ENCODE peak calls at places on chromosomes 4 and X, in six cellular contexts. One of them, this sample, is unnamed.

GRCh38 chr4:153185453-153185852 is 18.8 kb upstream of the TRIM2 start:
- DNase-seq in NCI-H1105: no peak
- DNase-seq in activated CD4-positive, alpha-beta memory T cell treated with anti-CD3 and anti-CD28 coated beads, Interleukin-2, amount 10 ng/mL, durations not matched to agents 7 days and 5 days: no peak
- DNase-seq in T-helper 1 cell: no peak
- DNase-seq in caudate nucleus: no peak
- DNase-seq in effector memory CD4-positive, alpha-beta T cell: no peak
- DNase-seq in this sample: no peak

GRCh38 chr4:40785727-40786126 is 36.0 kb downstream of the NSUN7 start:
- DNase-seq in NCI-H1105: no peak
- DNase-seq in activated CD4-positive, alpha-beta memory T cell treated with anti-CD3 and anti-CD28 coated beads, Interleukin-2, amount 10 ng/mL, durations not matched to agents 7 days and 5 days: no peak
- DNase-seq in T-helper 1 cell: no peak
- DNase-seq in caudate nucleus: no peak
- DNase-seq in effector memory CD4-positive, alpha-beta T cell: no peak
- DNase-seq in this sample: no peak

GRCh38 chr4:48212165-48212564 is 57.5 kb downstream of the TEC start:
- DNase-seq in NCI-H1105: no peak
- DNase-seq in activated CD4-positive, alpha-beta memory T cell treated with anti-CD3 and anti-CD28 coated beads, Interleukin-2, amount 10 ng/mL, durations not matched to agents 7 days and 5 days: no peak
- DNase-seq in T-helper 1 cell: no peak
- DNase-seq in caudate nucleus: no peak
- DNase-seq in effector memory CD4-positive, alpha-beta T cell: no peak
- DNase-seq in this sample: no peak

GRCh38 chrX:22969416-22969815 is 30.3 kb upstream of the DDX53 start:
- DNase-seq in NCI-H1105: no peak
- DNase-seq in activated CD4-positive, alpha-beta memory T cell treated with anti-CD3 and anti-CD28 coated beads, Interleukin-2, amount 10 ng/mL, durations not matched to agents 7 days and 5 days: no peak
- DNase-seq in T-helper 1 cell: no peak
- DNase-seq in caudate nucleus: no peak
- DNase-seq in effector memory CD4-positive, alpha-beta T cell: no peak
- DNase-seq in this sample: no peak

GRCh38 chr4:153232768-153233167 is 28.5 kb downstream of the TRIM2 start:
- DNase-seq in NCI-H1105: no peak
- DNase-seq in activated CD4-positive, alpha-beta memory T cell treated with anti-CD3 and anti-CD28 coated beads, Interleukin-2, amount 10 ng/mL, durations not matched to agents 7 days and 5 days: no peak
- DNase-seq in T-helper 1 cell: no peak
- DNase-seq in caudate nucleus: no peak
- DNase-seq in effector memory CD4-positive, alpha-beta T cell: no peak
- DNase-seq in this sample: no peak

GRCh38 chrX:39843318-39843717 is 254.4 kb downstream of the BCOR start:
- DNase-seq in NCI-H1105: no peak
- DNase-seq in activated CD4-positive, alpha-beta memory T cell treated with anti-CD3 and anti-CD28 coated beads, Interleukin-2, amount 10 ng/mL, durations not matched to agents 7 days and 5 days: no peak
- DNase-seq in T-helper 1 cell: no peak
- DNase-seq in caudate nucleus: no peak
- DNase-seq in effector memory CD4-positive, alpha-beta T cell: no peak
- DNase-seq in this sample: no peak

GRCh38 chr4:57374866-57375595 is 264.8 kb upstream of the IGFBP7 start:
- DNase-seq in NCI-H1105: no peak
- DNase-seq in activated CD4-positive, alpha-beta memory T cell treated with anti-CD3 and anti-CD28 coated beads, Interleukin-2, amount 10 ng/mL, durations not matched to agents 7 days and 5 days: no peak
- DNase-seq in T-helper 1 cell: no peak
- DNase-seq in caudate nucleus: no peak
- DNase-seq in effector memory CD4-positive, alpha-beta T cell: no peak
- DNase-seq in this sample: no peak

GRCh38 chr4:1476140-1476513 is 69.9 kb upstream of the NKX1-1 start:
- DNase-seq in NCI-H1105: no peak
- DNase-seq in activated CD4-positive, alpha-beta memory T cell treated with anti-CD3 and anti-CD28 coated beads, Interleukin-2, amount 10 ng/mL, durations not matched to agents 7 days and 5 days: no peak
- DNase-seq in T-helper 1 cell: no peak
- DNase-seq in caudate nucleus: no peak
- DNase-seq in effector memory CD4-positive, alpha-beta T cell: no peak
- DNase-seq in this sample: no peak

GRCh38 chr4:118012142-118012541 is 22.1 kb upstream of the NDST3 start:
- DNase-seq in NCI-H1105: no peak
- DNase-seq in activated CD4-positive, alpha-beta memory T cell treated with anti-CD3 and anti-CD28 coated beads, Interleukin-2, amount 10 ng/mL, durations not matched to agents 7 days and 5 days: no peak
- DNase-seq in T-helper 1 cell: no peak
- DNase-seq in caudate nucleus: no peak
- DNase-seq in effector memory CD4-positive, alpha-beta T cell: no peak
- DNase-seq in this sample: no peak

GRCh38 chrX:21926527-21927278 is 13.8 kb upstream of the SMS start:
- DNase-seq in NCI-H1105: no peak
- DNase-seq in activated CD4-positive, alpha-beta memory T cell treated with anti-CD3 and anti-CD28 coated beads, Interleukin-2, amount 10 ng/mL, durations not matched to agents 7 days and 5 days: no peak
- DNase-seq in T-helper 1 cell: no peak
- DNase-seq in caudate nucleus: no peak
- DNase-seq in effector memory CD4-positive, alpha-beta T cell: no peak
- DNase-seq in this sample: no peak

GRCh38 chrX:56248492-56248891 is 16.3 kb downstream of the KLF8 start:
- DNase-seq in NCI-H1105: peak
- DNase-seq in activated CD4-positive, alpha-beta memory T cell treated with anti-CD3 and anti-CD28 coated beads, Interleukin-2, amount 10 ng/mL, durations not matched to agents 7 days and 5 days: peak
- DNase-seq in T-helper 1 cell: peak
- DNase-seq in caudate nucleus: peak
- DNase-seq in effector memory CD4-positive, alpha-beta T cell: no peak
- DNase-seq in this sample: no peak

GRCh38 chrX:153387987-153388721 is 13.0 kb downstream of the PNMA6E start:
- DNase-seq in NCI-H1105: no peak
- DNase-seq in activated CD4-positive, alpha-beta memory T cell treated with anti-CD3 and anti-CD28 coated beads, Interleukin-2, amount 10 ng/mL, durations not matched to agents 7 days and 5 days: no peak
- DNase-seq in T-helper 1 cell: no peak
- DNase-seq in caudate nucleus: no peak
- DNase-seq in effector memory CD4-positive, alpha-beta T cell: no peak
- DNase-seq in this sample: no peak

GRCh38 chr4:37748546-37748945 is 62.4 kb upstream of the RELL1 start:
- DNase-seq in NCI-H1105: no peak
- DNase-seq in activated CD4-positive, alpha-beta memory T cell treated with anti-CD3 and anti-CD28 coated beads, Interleukin-2, amount 10 ng/mL, durations not matched to agents 7 days and 5 days: no peak
- DNase-seq in T-helper 1 cell: no peak
- DNase-seq in caudate nucleus: no peak
- DNase-seq in effector memory CD4-positive, alpha-beta T cell: no peak
- DNase-seq in this sample: peak

GRCh38 chr4:125314676-125315570 is at the start of gene FAT4:
- DNase-seq in NCI-H1105: peak
- DNase-seq in activated CD4-positive, alpha-beta memory T cell treated with anti-CD3 and anti-CD28 coated beads, Interleukin-2, amount 10 ng/mL, durations not matched to agents 7 days and 5 days: peak
- DNase-seq in T-helper 1 cell: no peak
- DNase-seq in caudate nucleus: peak
- DNase-seq in effector memory CD4-positive, alpha-beta T cell: no peak
- DNase-seq in this sample: peak

GRCh38 chr4:119646347-119647071 is 17.9 kb upstream of the PDE5A start:
- DNase-seq in NCI-H1105: no peak
- DNase-seq in activated CD4-positive, alpha-beta memory T cell treated with anti-CD3 and anti-CD28 coated beads, Interleukin-2, amount 10 ng/mL, durations not matched to agents 7 days and 5 days: no peak
- DNase-seq in T-helper 1 cell: no peak
- DNase-seq in caudate nucleus: no peak
- DNase-seq in effector memory CD4-positive, alpha-beta T cell: no peak
- DNase-seq in this sample: peak

GRCh38 chr4:62917649-62918048 is 1491.6 kb downstream of the TECRL start:
- DNase-seq in NCI-H1105: no peak
- DNase-seq in activated CD4-positive, alpha-beta memory T cell treated with anti-CD3 and anti-CD28 coated beads, Interleukin-2, amount 10 ng/mL, durations not matched to agents 7 days and 5 days: no peak
- DNase-seq in T-helper 1 cell: no peak
- DNase-seq in caudate nucleus: no peak
- DNase-seq in effector memory CD4-positive, alpha-beta T cell: no peak
- DNase-seq in this sample: no peak

GRCh38 chr4:174210952-174211490 is 72.4 kb downstream of the FBXO8 start:
- DNase-seq in NCI-H1105: no peak
- DNase-seq in activated CD4-positive, alpha-beta memory T cell treated with anti-CD3 and anti-CD28 coated beads, Interleukin-2, amount 10 ng/mL, durations not matched to agents 7 days and 5 days: no peak
- DNase-seq in T-helper 1 cell: no peak
- DNase-seq in caudate nucleus: no peak
- DNase-seq in effector memory CD4-positive, alpha-beta T cell: no peak
- DNase-seq in this sample: no peak

GRCh38 chr4:145840801-145841200 is 97.8 kb downstream of the ZNF827 start:
- DNase-seq in NCI-H1105: no peak
- DNase-seq in activated CD4-positive, alpha-beta memory T cell treated with anti-CD3 and anti-CD28 coated beads, Interleukin-2, amount 10 ng/mL, durations not matched to agents 7 days and 5 days: no peak
- DNase-seq in T-helper 1 cell: no peak
- DNase-seq in caudate nucleus: no peak
- DNase-seq in effector memory CD4-positive, alpha-beta T cell: no peak
- DNase-seq in this sample: no peak

GRCh38 chr4:183541081-183542045 is 36.5 kb downstream of the ING2 start:
- DNase-seq in NCI-H1105: no peak
- DNase-seq in activated CD4-positive, alpha-beta memory T cell treated with anti-CD3 and anti-CD28 coated beads, Interleukin-2, amount 10 ng/mL, durations not matched to agents 7 days and 5 days: no peak
- DNase-seq in T-helper 1 cell: no peak
- DNase-seq in caudate nucleus: no peak
- DNase-seq in effector memory CD4-positive, alpha-beta T cell: no peak
- DNase-seq in this sample: no peak

GRCh38 chr4:101252721-101253120 is 94.6 kb downstream of the PPP3CA start:
- DNase-seq in NCI-H1105: peak
- DNase-seq in activated CD4-positive, alpha-beta memory T cell treated with anti-CD3 and anti-CD28 coated beads, Interleukin-2, amount 10 ng/mL, durations not matched to agents 7 days and 5 days: no peak
- DNase-seq in T-helper 1 cell: no peak
- DNase-seq in caudate nucleus: no peak
- DNase-seq in effector memory CD4-positive, alpha-beta T cell: no peak
- DNase-seq in this sample: no peak

GRCh38 chr4:182918791-182919302 is 1.7 kb upstream of the DCTD start:
- DNase-seq in NCI-H1105: no peak
- DNase-seq in activated CD4-positive, alpha-beta memory T cell treated with anti-CD3 and anti-CD28 coated beads, Interleukin-2, amount 10 ng/mL, durations not matched to agents 7 days and 5 days: peak
- DNase-seq in T-helper 1 cell: no peak
- DNase-seq in caudate nucleus: no peak
- DNase-seq in effector memory CD4-positive, alpha-beta T cell: no peak
- DNase-seq in this sample: no peak

GRCh38 chr4:143352052-143352451 is 15.4 kb downstream of the GAB1 start:
- DNase-seq in NCI-H1105: peak
- DNase-seq in activated CD4-positive, alpha-beta memory T cell treated with anti-CD3 and anti-CD28 coated beads, Interleukin-2, amount 10 ng/mL, durations not matched to agents 7 days and 5 days: no peak
- DNase-seq in T-helper 1 cell: no peak
- DNase-seq in caudate nucleus: no peak
- DNase-seq in effector memory CD4-positive, alpha-beta T cell: no peak
- DNase-seq in this sample: peak

GRCh38 chrX:140764401-140764919 is 54.9 kb downstream of the LINC00632 start:
- DNase-seq in NCI-H1105: no peak
- DNase-seq in activated CD4-positive, alpha-beta memory T cell treated with anti-CD3 and anti-CD28 coated beads, Interleukin-2, amount 10 ng/mL, durations not matched to agents 7 days and 5 days: peak
- DNase-seq in T-helper 1 cell: no peak
- DNase-seq in caudate nucleus: peak
- DNase-seq in effector memory CD4-positive, alpha-beta T cell: no peak
- DNase-seq in this sample: no peak

GRCh38 chr4:51909236-51909703 is 66.3 kb downstream of the DCUN1D4 start:
- DNase-seq in NCI-H1105: no peak
- DNase-seq in activated CD4-positive, alpha-beta memory T cell treated with anti-CD3 and anti-CD28 coated beads, Interleukin-2, amount 10 ng/mL, durations not matched to agents 7 days and 5 days: no peak
- DNase-seq in T-helper 1 cell: no peak
- DNase-seq in caudate nucleus: no peak
- DNase-seq in effector memory CD4-positive, alpha-beta T cell: no peak
- DNase-seq in this sample: no peak

GRCh38 chrX:2423899-2424298 is 76.9 kb downstream of the DHRSX start:
- DNase-seq in NCI-H1105: no peak
- DNase-seq in activated CD4-positive, alpha-beta memory T cell treated with anti-CD3 and anti-CD28 coated beads, Interleukin-2, amount 10 ng/mL, durations not matched to agents 7 days and 5 days: no peak
- DNase-seq in T-helper 1 cell: no peak
- DNase-seq in caudate nucleus: no peak
- DNase-seq in effector memory CD4-positive, alpha-beta T cell: no peak
- DNase-seq in this sample: no peak

GRCh38 chrX:119887721-119888425 is 7.8 kb upstream of the AKAP14 start:
- DNase-seq in NCI-H1105: peak
- DNase-seq in activated CD4-positive, alpha-beta memory T cell treated with anti-CD3 and anti-CD28 coated beads, Interleukin-2, amount 10 ng/mL, durations not matched to agents 7 days and 5 days: peak
- DNase-seq in T-helper 1 cell: peak
- DNase-seq in caudate nucleus: peak
- DNase-seq in effector memory CD4-positive, alpha-beta T cell: peak
- DNase-seq in this sample: peak

GRCh38 chr4:156830356-156830755 is 141.2 kb downstream of the PDGFC start:
- DNase-seq in NCI-H1105: no peak
- DNase-seq in activated CD4-positive, alpha-beta memory T cell treated with anti-CD3 and anti-CD28 coated beads, Interleukin-2, amount 10 ng/mL, durations not matched to agents 7 days and 5 days: no peak
- DNase-seq in T-helper 1 cell: no peak
- DNase-seq in caudate nucleus: no peak
- DNase-seq in effector memory CD4-positive, alpha-beta T cell: no peak
- DNase-seq in this sample: no peak

GRCh38 chrX:12946838-12947544 is 27.9 kb upstream of the TMSB4X start:
- DNase-seq in NCI-H1105: peak
- DNase-seq in activated CD4-positive, alpha-beta memory T cell treated with anti-CD3 and anti-CD28 coated beads, Interleukin-2, amount 10 ng/mL, durations not matched to agents 7 days and 5 days: peak
- DNase-seq in T-helper 1 cell: peak
- DNase-seq in caudate nucleus: peak
- DNase-seq in effector memory CD4-positive, alpha-beta T cell: peak
- DNase-seq in this sample: peak

GRCh38 chrX:65582450-65583082 is 48.0 kb upstream of the LAS1L start:
- DNase-seq in NCI-H1105: no peak
- DNase-seq in activated CD4-positive, alpha-beta memory T cell treated with anti-CD3 and anti-CD28 coated beads, Interleukin-2, amount 10 ng/mL, durations not matched to agents 7 days and 5 days: no peak
- DNase-seq in T-helper 1 cell: no peak
- DNase-seq in caudate nucleus: no peak
- DNase-seq in effector memory CD4-positive, alpha-beta T cell: no peak
- DNase-seq in this sample: no peak

GRCh38 chr4:158043971-158044618 is 128.7 kb downstream of the GASK1B start:
- DNase-seq in NCI-H1105: peak
- DNase-seq in activated CD4-positive, alpha-beta memory T cell treated with anti-CD3 and anti-CD28 coated beads, Interleukin-2, amount 10 ng/mL, durations not matched to agents 7 days and 5 days: no peak
- DNase-seq in T-helper 1 cell: no peak
- DNase-seq in caudate nucleus: no peak
- DNase-seq in effector memory CD4-positive, alpha-beta T cell: no peak
- DNase-seq in this sample: no peak

GRCh38 chr4:53189011-53189410 is 176.8 kb downstream of the SCFD2 start:
- DNase-seq in NCI-H1105: no peak
- DNase-seq in activated CD4-positive, alpha-beta memory T cell treated with anti-CD3 and anti-CD28 coated beads, Interleukin-2, amount 10 ng/mL, durations not matched to agents 7 days and 5 days: no peak
- DNase-seq in T-helper 1 cell: no peak
- DNase-seq in caudate nucleus: no peak
- DNase-seq in effector memory CD4-positive, alpha-beta T cell: no peak
- DNase-seq in this sample: no peak

GRCh38 chr4:13783800-13784411 is 156.4 kb upstream of the BOD1L1 start:
- DNase-seq in NCI-H1105: no peak
- DNase-seq in activated CD4-positive, alpha-beta memory T cell treated with anti-CD3 and anti-CD28 coated beads, Interleukin-2, amount 10 ng/mL, durations not matched to agents 7 days and 5 days: no peak
- DNase-seq in T-helper 1 cell: no peak
- DNase-seq in caudate nucleus: peak
- DNase-seq in effector memory CD4-positive, alpha-beta T cell: no peak
- DNase-seq in this sample: no peak

GRCh38 chr4:6391852-6392188 is 80.6 kb downstream of the PPP2R2C start:
- DNase-seq in NCI-H1105: no peak
- DNase-seq in activated CD4-positive, alpha-beta memory T cell treated with anti-CD3 and anti-CD28 coated beads, Interleukin-2, amount 10 ng/mL, durations not matched to agents 7 days and 5 days: no peak
- DNase-seq in T-helper 1 cell: no peak
- DNase-seq in caudate nucleus: no peak
- DNase-seq in effector memory CD4-positive, alpha-beta T cell: no peak
- DNase-seq in this sample: no peak

GRCh38 chrX:42837747-42838146 is 59.8 kb upstream of the PPP1R2C start:
- DNase-seq in NCI-H1105: no peak
- DNase-seq in activated CD4-positive, alpha-beta memory T cell treated with anti-CD3 and anti-CD28 coated beads, Interleukin-2, amount 10 ng/mL, durations not matched to agents 7 days and 5 days: no peak
- DNase-seq in T-helper 1 cell: no peak
- DNase-seq in caudate nucleus: no peak
- DNase-seq in effector memory CD4-positive, alpha-beta T cell: no peak
- DNase-seq in this sample: no peak

GRCh38 chr4:189940178-189941004 is at the start of gene FRG1:
- DNase-seq in NCI-H1105: no peak
- DNase-seq in activated CD4-positive, alpha-beta memory T cell treated with anti-CD3 and anti-CD28 coated beads, Interleukin-2, amount 10 ng/mL, durations not matched to agents 7 days and 5 days: peak
- DNase-seq in T-helper 1 cell: peak
- DNase-seq in caudate nucleus: no peak
- DNase-seq in effector memory CD4-positive, alpha-beta T cell: peak
- DNase-seq in this sample: no peak

GRCh38 chr4:3340703-3341088 is 47.9 kb downstream of the RGS12 start:
- DNase-seq in NCI-H1105: no peak
- DNase-seq in activated CD4-positive, alpha-beta memory T cell treated with anti-CD3 and anti-CD28 coated beads, Interleukin-2, amount 10 ng/mL, durations not matched to agents 7 days and 5 days: no peak
- DNase-seq in T-helper 1 cell: no peak
- DNase-seq in caudate nucleus: no peak
- DNase-seq in effector memory CD4-positive, alpha-beta T cell: no peak
- DNase-seq in this sample: peak